ENCODE peak calls at places on chromosomes 5 and 9, in seven cellular contexts. E, Z, T, W, O, D and C are unnamed samples. For H3K4me1, the result is how much of the 10 kb centered on the place peaks cover.

GRCh38 chr5:65892801-65893200 is 33.6 kb upstream of the ERBIN start:
- DNase-seq in E (no peak), Z (no peak), T (no peak), W (no peak), O (no peak), D (no peak), C (no peak)

GRCh38 chr9:6525326-6526040 is 112.5 kb downstream of the UHRF2 start:
- DNase-seq in E (peak), Z (no peak), T (no peak), W (no peak), O (no peak), D (no peak), C (no peak)

GRCh38 chr5:78005021-78005785 is 229.1 kb upstream of the TBCA start:
- DNase-seq in E (peak), Z (no peak), T (no peak), W (peak), O (no peak), D (no peak), C (no peak)

GRCh38 chr9:93304574-93305496 is 120.9 kb downstream of the WNK2 start:
- DNase-seq in E (peak), Z (peak), T (peak), W (peak), O (peak), D (no peak), C (no peak)

GRCh38 chr5:177432143-177432904 is 5.8 kb downstream of the GRK6 start:
- DNase-seq in E (no peak), Z (peak), T (peak), W (no peak), O (peak), D (no peak), C (no peak)

GRCh38 chr9:136881691-136882108 is 4.6 kb upstream of the TRAF2 start:
- DNase-seq in E (peak), Z (peak), T (no peak), W (no peak), O (peak), D (no peak), C (peak)

GRCh38 chr5:57072218-57072892 is 101.5 kb upstream of the GPBP1 start:
- DNase-seq in E (no peak), Z (no peak), T (no peak), W (no peak), O (no peak), D (no peak), C (no peak)

GRCh38 chr5:103120607-103121200 is 603 bp downstream of the PPIP5K2 start:
- DNase-seq in E (peak), Z (no peak), T (no peak), W (peak), O (peak), D (no peak), C (no peak)

GRCh38 chr5:33696413-33696812 is 195.4 kb downstream of the ADAMTS12 start:
- DNase-seq in E (no peak), Z (no peak), T (no peak), W (no peak), O (no peak), D (no peak), C (no peak)

GRCh38 chr5:75051217-75051751 is 1.1 kb downstream of the GCNT4 start:
- DNase-seq in E (no peak), Z (peak), T (no peak), W (no peak), O (peak), D (no peak), C (no peak)

GRCh38 chr9:116238225-116238624 is 84.6 kb downstream of the PAPPA start:
- DNase-seq in E (peak), Z (no peak), T (no peak), W (no peak), O (no peak), D (no peak), C (no peak)

GRCh38 chr5:34022131-34022705 is 14.4 kb upstream of the AMACR start:
- DNase-seq in E (peak), Z (no peak), T (no peak), W (no peak), O (no peak), D (no peak), C (no peak)

GRCh38 chr5:159883522-159883950 is 32.7 kb upstream of the ADRA1B start:
- DNase-seq in E (peak), Z (no peak), T (no peak), W (no peak), O (no peak), D (no peak), C (no peak)

GRCh38 chr5:126595486-126596083 is 566 bp upstream of the ALDH7A1 start:
- DNase-seq in E (peak), Z (no peak), T (no peak), W (no peak), O (no peak), D (no peak), C (no peak)

GRCh38 chr9:123220127-123220526 is 48.3 kb downstream of the STRBP start:
- DNase-seq in E (no peak), Z (no peak), T (no peak), W (no peak), O (no peak), D (no peak), C (no peak)

GRCh38 chr9:4689687-4690104 is 10.3 kb downstream of the CDC37L1 start:
- DNase-seq in E (peak), Z (no peak), T (no peak), W (no peak), O (no peak), D (no peak), C (no peak)

GRCh38 chr9:70232476-70232875 is 26.3 kb upstream of the SMC5 start:
- DNase-seq in E (no peak), Z (no peak), T (no peak), W (no peak), O (no peak), D (no peak), C (no peak)

GRCh38 chr9:138046641-138047301 is 169.2 kb downstream of the CACNA1B start:
- DNase-seq in E (no peak), Z (peak), T (peak), W (no peak), O (peak), D (no peak), C (no peak)

GRCh38 chr9:35664531-35665470 is at the start of gene ARHGEF39:
- DNase-seq in E (peak), Z (peak), T (peak), W (peak), O (peak), D (peak), C (peak)

GRCh38 chr5:65919773-65920172 is 6.6 kb upstream of the ERBIN start:
- DNase-seq in E (peak), Z (no peak), T (no peak), W (no peak), O (no peak), D (no peak), C (no peak)

GRCh38 chr5:157739388-157740045 is 4.0 kb upstream of the LSM11 start:
- DNase-seq in E (no peak), Z (no peak), T (no peak), W (no peak), O (no peak), D (no peak), C (no peak)

GRCh38 chr5:1960595-1961303 is 78.0 kb upstream of the IRX4 start:
- DNase-seq in E (no peak), Z (peak), T (no peak), W (no peak), O (no peak), D (no peak), C (no peak)

GRCh38 chr5:179292681-179293080 is 52.6 kb downstream of the ADAMTS2 start:
- DNase-seq in E (no peak), Z (peak), T (peak), W (no peak), O (peak), D (no peak), C (no peak)

GRCh38 chr5:141094481-141095262 is at the start of gene PCDHB2:
- DNase-seq in E (peak), Z (no peak), T (no peak), W (peak), O (no peak), D (no peak), C (no peak)

GRCh38 chr5:126462239-126463014 is 39.2 kb downstream of the GRAMD2B start:
- DNase-seq in E (peak), Z (no peak), T (no peak), W (no peak), O (no peak), D (no peak), C (no peak)

GRCh38 chr5:137148128-137148527 is 351.0 kb downstream of the SPOCK1 start:
- DNase-seq in E (no peak), Z (no peak), T (no peak), W (peak), O (no peak), D (no peak), C (no peak)

DNA sequence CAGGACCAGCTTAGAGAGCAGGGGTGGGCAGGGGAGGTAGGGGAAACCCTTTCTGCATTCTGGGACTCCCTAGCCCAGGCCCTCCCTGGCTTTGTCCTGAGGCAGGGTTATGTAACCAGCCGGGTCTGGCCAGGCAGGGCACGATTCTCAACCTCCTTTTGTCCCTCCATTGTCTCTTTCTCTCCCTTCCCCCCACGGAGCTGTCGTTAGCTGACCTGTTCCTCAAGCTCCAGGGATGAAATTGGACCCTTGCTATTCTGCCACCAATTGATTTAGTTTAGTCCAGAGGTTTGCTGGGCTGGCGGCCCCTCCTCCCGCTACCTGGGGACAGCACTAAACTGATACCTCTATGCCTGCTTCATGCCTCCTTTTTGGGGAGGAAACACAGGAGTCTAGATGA is 9.4 kb upstream of the NDST1 start:
- DNase-seq in E (no peak), Z (no peak), T (no peak), W (no peak), O (no peak), D (no peak), C (no peak)
- H3K4me1 ChIP-seq in E (half or more), Z (half or more), T (half or more), W (under half), O (under half), D (under half), C (under half)

DNA sequence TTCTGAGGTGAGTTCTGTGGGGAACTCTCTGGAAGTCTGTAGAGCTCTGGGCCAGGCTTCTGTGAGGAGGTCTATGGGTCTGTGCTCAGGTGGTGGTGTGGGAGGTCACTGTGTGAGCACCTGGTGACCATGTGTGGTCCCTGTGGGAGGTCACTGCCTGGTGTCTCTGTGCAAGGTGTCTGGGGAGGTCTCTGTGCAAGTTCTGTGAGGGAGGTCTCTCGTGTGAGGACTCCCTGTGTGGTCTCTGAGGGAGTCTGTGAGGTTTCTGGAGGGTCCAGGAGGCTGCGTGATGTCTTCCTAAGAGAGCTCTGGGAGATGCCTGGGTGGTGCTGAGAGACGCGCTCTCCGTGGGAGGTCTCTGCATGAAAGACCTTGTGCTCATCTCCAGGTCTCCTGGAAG is 6.0 kb upstream of the SPATA31E1 start:
- DNase-seq in E (no peak), Z (peak), T (no peak), W (no peak), O (no peak), D (no peak), C (no peak)
- H3K4me1 ChIP-seq in E (under half), Z (under half), T (under half), W (under half), O (under half), D (under half), C (under half)

DNA sequence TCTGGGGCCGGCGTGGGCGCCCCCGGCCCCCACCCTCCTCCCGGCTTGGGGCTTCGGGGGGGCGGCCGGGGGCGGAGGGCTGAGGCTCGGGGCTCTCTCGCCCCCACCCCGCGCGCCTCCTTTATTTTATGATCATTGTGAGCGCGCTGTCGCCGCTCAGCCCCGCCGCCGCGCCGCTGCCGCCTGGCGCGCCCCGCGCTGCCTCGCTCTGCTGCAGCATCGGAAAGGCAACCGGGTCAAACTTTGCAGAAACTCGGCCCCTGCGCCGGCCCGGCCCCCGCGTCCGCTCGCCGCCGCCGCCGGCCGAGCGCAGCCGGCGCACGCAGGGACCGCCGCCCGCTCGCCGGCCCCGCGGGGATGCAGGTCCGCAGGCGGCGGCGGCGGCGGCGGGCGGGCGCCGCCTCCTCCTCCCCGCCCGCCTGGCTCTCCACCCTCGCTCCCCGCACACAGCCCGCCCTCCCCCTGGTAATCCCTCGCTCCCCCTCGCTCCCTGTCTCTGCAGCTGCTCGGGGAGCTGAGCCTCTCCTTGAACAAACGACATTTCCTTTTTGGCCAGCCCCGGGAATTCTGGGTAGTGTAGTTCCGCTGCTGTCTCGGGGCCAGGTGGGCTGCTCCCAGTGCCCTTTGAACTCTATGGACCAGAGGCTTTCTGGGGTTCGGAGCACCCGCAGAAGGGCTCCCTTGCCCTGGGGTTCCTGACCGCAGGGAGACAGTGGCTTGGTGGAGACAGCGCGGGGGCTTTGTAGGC is 1.5 kb upstream of the FAM78A start:
- DNase-seq in E (peak), Z (peak), T (peak), W (peak), O (peak), D (peak), C (peak)
- H3K4me1 ChIP-seq in E (under half), Z (half or more), T (under half), W (under half), O (under half), D (under half), C (under half)

GRCh38 chr9:135344915-135345500 is 134.6 kb upstream of the PPP1R26 start:
- DNase-seq in E (no peak), Z (peak), T (peak), W (no peak), O (no peak), D (no peak), C (no peak)
- H3K4me1 ChIP-seq in E (under half), Z (under half), T (under half), W (under half), O (under half), D (under half), C (under half)

GRCh38 chr5:28926422-28926821 is 1888.0 kb upstream of the CDH9 start:
- DNase-seq in E (no peak), Z (no peak), T (no peak), W (no peak), O (no peak), D (no peak), C (no peak)

GRCh38 chr5:28927559-28928326 is 1889.4 kb upstream of the CDH9 start:
- DNase-seq in E (no peak), Z (peak), T (no peak), W (no peak), O (no peak), D (no peak), C (no peak)
- H3K4me1 ChIP-seq in E (under half), Z (under half), T (under half), W (under half), O (under half), D (under half), C (under half)

DNA sequence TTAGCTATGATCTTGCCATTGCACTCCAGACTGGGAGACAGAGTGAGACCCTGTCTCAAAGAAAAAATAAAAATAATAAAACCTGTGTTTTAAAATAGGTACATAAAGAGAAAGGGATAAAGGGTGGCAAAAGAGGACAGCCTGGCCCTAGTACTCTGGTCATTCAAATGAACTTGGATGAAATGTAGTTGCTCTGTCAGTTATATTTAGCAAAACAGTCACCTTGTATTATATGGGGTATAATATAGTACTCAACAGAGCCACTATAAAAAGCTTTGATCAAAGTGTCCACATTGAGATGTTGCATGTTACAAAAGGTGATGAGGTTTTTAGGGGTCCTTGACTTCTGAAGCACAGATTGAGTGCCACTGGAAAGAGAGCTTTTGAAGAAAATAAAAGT is 61.1 kb upstream of the EQTN start:
- DNase-seq in E (no peak), Z (no peak), T (no peak), W (no peak), O (no peak), D (no peak), C (no peak)
- H3K4me1 ChIP-seq in E (under half), Z (under half), T (under half), W (under half), O (under half), D (under half), C (under half)

DNA sequence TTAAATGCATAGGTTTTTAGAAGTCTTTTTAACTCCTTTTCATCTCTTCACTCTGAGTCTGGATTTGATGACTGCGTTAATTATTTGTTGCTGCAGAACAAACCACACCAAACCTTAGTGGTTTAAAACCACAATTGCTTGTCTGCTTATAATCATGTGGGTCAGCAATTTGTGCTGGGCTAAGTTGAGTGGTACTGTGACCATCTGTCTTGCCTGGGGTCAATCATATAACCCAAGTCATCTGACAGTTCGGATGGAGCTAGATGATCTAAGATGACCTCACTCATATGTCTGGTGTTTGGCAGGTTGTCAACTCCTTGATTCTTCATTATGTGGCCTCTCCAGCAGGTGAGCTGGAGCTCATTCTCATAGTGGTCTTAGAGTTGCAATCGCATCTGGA is 219.1 kb upstream of the ELAVL2 start:
- DNase-seq in E (no peak), Z (no peak), T (no peak), W (no peak), O (no peak), D (no peak), C (no peak)
- H3K4me1 ChIP-seq in E (under half), Z (under half), T (under half), W (under half), O (under half), D (under half), C (under half)

GRCh38 chr9:134052491-134052890 is 15.3 kb downstream of the BRD3 start:
- DNase-seq in E (no peak), Z (peak), T (peak), W (no peak), O (no peak), D (no peak), C (no peak)
- H3K4me1 ChIP-seq in E (under half), Z (half or more), T (under half), W (under half), O (under half), D (under half), C (under half)